ENCODE peak calls at places on chromosomes 13 and 19, in ten cellular contexts. One of them, this sample, is unnamed.

GRCh38 chr13:102878491-102878890 is 32.7 kb downstream of the ERCC5 start:
- DNase-seq in Peyer's patch: no peak
- DNase-seq in left ventricle myocardium inferior: no peak
- DNase-seq in transverse colon: no peak
- DNase-seq in PC-3: no peak
- DNase-seq in lower lobe of right lung: no peak
- DNase-seq in psoas muscle: no peak
- DNase-seq in effector memory CD4-positive, alpha-beta T cell: no peak
- DNase-seq in endothelial cell of umbilical vein: peak; percentile 15
- DNase-seq in neural progenitor cell: peak; percentile 56
- DNase-seq in this sample: no peak

GRCh38 chr13:57629821-57630235 is 1.7 kb upstream of the PCDH17 start:
- DNase-seq in left ventricle myocardium inferior: peak; percentile 91
- DNase-seq in PC-3: peak; percentile 23
- DNase-seq in endothelial cell of umbilical vein: peak; percentile 95
- DNase-seq in effector memory CD4-positive, alpha-beta T cell: peak; percentile 31
- DNase-seq in lower lobe of right lung: peak; percentile 73
- DNase-seq in Peyer's patch: peak; percentile 58
- DNase-seq in transverse colon: peak; percentile 27
- DNase-seq in psoas muscle: peak; percentile 82
- DNase-seq in neural progenitor cell: peak; percentile 98
- DNase-seq in this sample: peak; percentile 39

GRCh38 chr19:18436651-18437478 is 1.1 kb downstream of the ISYNA1 start:
- DNase-seq in endothelial cell of umbilical vein: peak; percentile 86
- DNase-seq in lower lobe of right lung: peak; percentile 82
- DNase-seq in Peyer's patch: peak; percentile 73
- DNase-seq in psoas muscle: peak; percentile 83
- DNase-seq in neural progenitor cell: peak; percentile 92
- DNase-seq in transverse colon: peak; percentile 86
- DNase-seq in effector memory CD4-positive, alpha-beta T cell: peak; percentile 70
- DNase-seq in left ventricle myocardium inferior: peak; percentile 82
- DNase-seq in PC-3: peak; percentile 38
- DNase-seq in this sample: peak; percentile 71

GRCh38 chr13:101757446-101758039 is 305.1 kb downstream of the ITGBL1 start:
- DNase-seq in left ventricle myocardium inferior: no peak
- DNase-seq in endothelial cell of umbilical vein: peak; percentile 68
- DNase-seq in PC-3: peak; percentile 70
- DNase-seq in psoas muscle: no peak
- DNase-seq in transverse colon: no peak
- DNase-seq in neural progenitor cell: peak; percentile 9
- DNase-seq in lower lobe of right lung: no peak
- DNase-seq in effector memory CD4-positive, alpha-beta T cell: no peak
- DNase-seq in Peyer's patch: no peak
- DNase-seq in this sample: peak; percentile 39

GRCh38 chr19:50280074-50280473 is 49.1 kb downstream of the KCNC3 start:
- DNase-seq in lower lobe of right lung: no peak
- DNase-seq in Peyer's patch: no peak
- DNase-seq in PC-3: no peak
- DNase-seq in transverse colon: no peak
- DNase-seq in neural progenitor cell: no peak
- DNase-seq in psoas muscle: no peak
- DNase-seq in endothelial cell of umbilical vein: no peak
- DNase-seq in effector memory CD4-positive, alpha-beta T cell: no peak
- DNase-seq in left ventricle myocardium inferior: no peak
- DNase-seq in this sample: no peak

GRCh38 chr19:1057185-1057857 is 9.6 kb upstream of the ARHGAP45 start:
- DNase-seq in neural progenitor cell: peak; percentile 75
- DNase-seq in left ventricle myocardium inferior: no peak
- DNase-seq in Peyer's patch: no peak
- DNase-seq in transverse colon: no peak
- DNase-seq in lower lobe of right lung: no peak
- DNase-seq in PC-3: peak; percentile 19
- DNase-seq in psoas muscle: no peak
- DNase-seq in effector memory CD4-positive, alpha-beta T cell: no peak
- DNase-seq in endothelial cell of umbilical vein: peak; percentile 29
- DNase-seq in this sample: no peak

GRCh38 chr13:114249062-114249461 is 14.4 kb downstream of the CDC16 start:
- DNase-seq in lower lobe of right lung: no peak
- DNase-seq in left ventricle myocardium inferior: no peak
- DNase-seq in PC-3: no peak
- DNase-seq in psoas muscle: no peak
- DNase-seq in Peyer's patch: no peak
- DNase-seq in transverse colon: no peak
- DNase-seq in neural progenitor cell: no peak
- DNase-seq in endothelial cell of umbilical vein: no peak
- DNase-seq in effector memory CD4-positive, alpha-beta T cell: no peak
- DNase-seq in this sample: no peak

GRCh38 chr19:45780448-45781281 is 1.6 kb downstream of the DMPK start:
- DNase-seq in Peyer's patch: peak; percentile 47
- DNase-seq in neural progenitor cell: no peak
- DNase-seq in psoas muscle: no peak
- DNase-seq in lower lobe of right lung: no peak
- DNase-seq in left ventricle myocardium inferior: no peak
- DNase-seq in PC-3: no peak
- DNase-seq in effector memory CD4-positive, alpha-beta T cell: no peak
- DNase-seq in endothelial cell of umbilical vein: no peak
- DNase-seq in transverse colon: no peak
- DNase-seq in this sample: no peak

GRCh38 chr13:87172166-87172825 is 498.9 kb upstream of the SLITRK5 start:
- DNase-seq in psoas muscle: no peak
- DNase-seq in lower lobe of right lung: no peak
- DNase-seq in transverse colon: no peak
- DNase-seq in neural progenitor cell: peak; percentile 24
- DNase-seq in left ventricle myocardium inferior: no peak
- DNase-seq in effector memory CD4-positive, alpha-beta T cell: no peak
- DNase-seq in PC-3: no peak
- DNase-seq in endothelial cell of umbilical vein: no peak
- DNase-seq in Peyer's patch: no peak
- DNase-seq in this sample: no peak

DNA sequence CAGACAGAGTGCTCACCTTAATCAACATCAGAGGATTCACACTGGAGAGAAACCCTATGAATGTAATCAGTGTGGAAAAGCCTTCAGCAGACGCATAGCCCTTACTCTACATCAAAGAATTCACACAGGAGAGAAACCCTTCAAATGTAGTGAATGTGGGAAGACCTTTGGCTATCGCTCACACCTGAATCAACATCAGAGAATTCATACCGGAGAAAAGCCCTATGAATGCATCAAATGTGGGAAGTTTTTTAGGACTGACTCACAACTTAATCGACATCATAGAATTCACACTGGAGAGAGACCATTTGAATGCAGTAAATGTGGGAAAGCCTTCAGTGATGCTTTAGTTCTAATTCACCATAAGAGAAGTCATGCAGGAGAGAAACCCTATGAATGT is 18.3 kb downstream of the ZNF527 start:
- DNase-seq in endothelial cell of umbilical vein: no peak
- DNase-seq in lower lobe of right lung: no peak
- DNase-seq in transverse colon: no peak
- DNase-seq in Peyer's patch: no peak
- DNase-seq in psoas muscle: no peak
- DNase-seq in left ventricle myocardium inferior: no peak
- DNase-seq in neural progenitor cell: no peak
- DNase-seq in PC-3: no peak
- DNase-seq in effector memory CD4-positive, alpha-beta T cell: no peak
- DNase-seq in this sample: no peak
- H3K36me3 ChIP-seq in endothelial cell of umbilical vein: no peaks in the 10 kb centered on the region
- H3K36me3 ChIP-seq in lower lobe of right lung: peaks cover 31% of the 10 kb centered on the region
- H3K36me3 ChIP-seq in transverse colon: peaks cover 53% of the 10 kb centered on the region
- H3K36me3 ChIP-seq in Peyer's patch: peaks cover 3% of the 10 kb centered on the region
- H3K36me3 ChIP-seq in psoas muscle: peaks cover 63% of the 10 kb centered on the region
- H3K36me3 ChIP-seq in left ventricle myocardium inferior: peaks cover 96% of the 10 kb centered on the region
- H3K36me3 ChIP-seq in neural progenitor cell: peaks cover 49% of the 10 kb centered on the region
- H3K36me3 ChIP-seq in PC-3: peaks cover 51% of the 10 kb centered on the region
- H3K36me3 ChIP-seq in effector memory CD4-positive, alpha-beta T cell: peaks cover 47% of the 10 kb centered on the region
- H3K36me3 ChIP-seq in this sample: peaks cover 4% of the 10 kb centered on the region

GRCh38 chr13:47672245-47672975 is 328.7 kb downstream of the SUCLA2 start:
- DNase-seq in left ventricle myocardium inferior: no peak
- DNase-seq in lower lobe of right lung: no peak
- DNase-seq in PC-3: no peak
- DNase-seq in neural progenitor cell: no peak
- DNase-seq in psoas muscle: no peak
- DNase-seq in transverse colon: no peak
- DNase-seq in effector memory CD4-positive, alpha-beta T cell: no peak
- DNase-seq in Peyer's patch: no peak
- DNase-seq in endothelial cell of umbilical vein: no peak
- DNase-seq in this sample: no peak
- H3K27ac ChIP-seq in left ventricle myocardium inferior: peak overlapping the region; percentile 45
- H3K27ac ChIP-seq in lower lobe of right lung: no peak overlapping the region
- H3K27ac ChIP-seq in PC-3: no peak overlapping the region
- H3K27ac ChIP-seq in neural progenitor cell: no peak overlapping the region
- H3K27ac ChIP-seq in psoas muscle: peak overlapping the region; percentile 56
- H3K27ac ChIP-seq in transverse colon: peak overlapping the region; percentile 36
- H3K27ac ChIP-seq in effector memory CD4-positive, alpha-beta T cell: no peak overlapping the region
- H3K27ac ChIP-seq in Peyer's patch: no peak overlapping the region
- H3K27ac ChIP-seq in endothelial cell of umbilical vein: no peak overlapping the region
- H3K27ac ChIP-seq in this sample: no peak overlapping the region

GRCh38 chr19:55553217-55554182 is 8.2 kb upstream of the SBK3 start:
- DNase-seq in left ventricle myocardium inferior: no peak
- DNase-seq in psoas muscle: no peak
- DNase-seq in PC-3: peak; percentile 31
- DNase-seq in lower lobe of right lung: no peak
- DNase-seq in Peyer's patch: no peak
- DNase-seq in transverse colon: no peak
- DNase-seq in neural progenitor cell: no peak
- DNase-seq in endothelial cell of umbilical vein: no peak
- DNase-seq in effector memory CD4-positive, alpha-beta T cell: no peak
- DNase-seq in this sample: no peak
- H3K36me3 ChIP-seq in left ventricle myocardium inferior: no peaks in the 10 kb centered on the region
- H3K36me3 ChIP-seq in psoas muscle: no peaks in the 10 kb centered on the region
- H3K36me3 ChIP-seq in PC-3: no peaks in the 10 kb centered on the region
- H3K36me3 ChIP-seq in lower lobe of right lung: no peaks in the 10 kb centered on the region
- H3K36me3 ChIP-seq in Peyer's patch: no peaks in the 10 kb centered on the region
- H3K36me3 ChIP-seq in transverse colon: no peaks in the 10 kb centered on the region
- H3K36me3 ChIP-seq in neural progenitor cell: no peaks in the 10 kb centered on the region
- H3K36me3 ChIP-seq in endothelial cell of umbilical vein: no peaks in the 10 kb centered on the region
- H3K36me3 ChIP-seq in effector memory CD4-positive, alpha-beta T cell: no peaks in the 10 kb centered on the region
- H3K36me3 ChIP-seq in this sample: no peaks in the 10 kb centered on the region

GRCh38 chr19:35856546-35857149 is at the start of gene KIRREL2:
- DNase-seq in PC-3: no peak
- DNase-seq in psoas muscle: no peak
- DNase-seq in transverse colon: no peak
- DNase-seq in left ventricle myocardium inferior: no peak
- DNase-seq in effector memory CD4-positive, alpha-beta T cell: no peak
- DNase-seq in lower lobe of right lung: no peak
- DNase-seq in Peyer's patch: no peak
- DNase-seq in neural progenitor cell: peak; percentile 82
- DNase-seq in endothelial cell of umbilical vein: no peak
- DNase-seq in this sample: no peak
- H3K27ac ChIP-seq in PC-3: no peak within 1 kb of the TSS
- H3K27ac ChIP-seq in psoas muscle: no peak within 1 kb of the TSS
- H3K27ac ChIP-seq in transverse colon: no peak within 1 kb of the TSS
- H3K27ac ChIP-seq in left ventricle myocardium inferior: no peak within 1 kb of the TSS
- H3K27ac ChIP-seq in effector memory CD4-positive, alpha-beta T cell: no peak within 1 kb of the TSS
- H3K27ac ChIP-seq in lower lobe of right lung: no peak within 1 kb of the TSS
- H3K27ac ChIP-seq in Peyer's patch: no peak within 1 kb of the TSS
- H3K27ac ChIP-seq in neural progenitor cell: no peak within 1 kb of the TSS
- H3K27ac ChIP-seq in endothelial cell of umbilical vein: no peak within 1 kb of the TSS
- H3K27ac ChIP-seq in this sample: no peak within 1 kb of the TSS

DNA sequence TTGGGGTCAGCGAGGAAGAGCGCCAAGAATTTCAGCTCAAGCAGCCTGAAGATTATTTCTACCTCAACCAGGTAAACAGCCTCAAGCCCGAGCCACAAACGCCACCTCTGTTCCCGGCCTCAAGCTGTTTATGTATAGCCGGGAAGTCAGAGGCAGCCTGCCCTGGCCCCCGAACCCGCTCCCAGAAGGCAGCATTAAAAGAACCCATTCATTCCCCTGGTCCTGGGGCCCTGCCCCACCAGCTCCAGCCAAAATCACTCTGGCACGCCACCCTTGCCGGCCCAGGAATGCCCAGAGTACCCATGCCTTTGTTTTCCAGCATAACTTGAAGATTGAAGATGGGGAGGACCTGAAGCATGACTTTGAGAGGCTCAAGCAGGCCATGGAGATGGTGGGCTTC is 61.2 kb upstream of the USE1 start:
- DNase-seq in left ventricle myocardium inferior: no peak
- DNase-seq in lower lobe of right lung: no peak
- DNase-seq in effector memory CD4-positive, alpha-beta T cell: no peak
- DNase-seq in psoas muscle: no peak
- DNase-seq in transverse colon: no peak
- DNase-seq in Peyer's patch: no peak
- DNase-seq in PC-3: no peak
- DNase-seq in neural progenitor cell: no peak
- DNase-seq in endothelial cell of umbilical vein: no peak
- DNase-seq in this sample: no peak
- H3K36me3 ChIP-seq in left ventricle myocardium inferior: peaks cover 75% of the 10 kb centered on the region
- H3K36me3 ChIP-seq in lower lobe of right lung: peaks cover 90% of the 10 kb centered on the region
- H3K36me3 ChIP-seq in effector memory CD4-positive, alpha-beta T cell: peaks cover 68% of the 10 kb centered on the region
- H3K36me3 ChIP-seq in psoas muscle: peaks cover 42% of the 10 kb centered on the region
- H3K36me3 ChIP-seq in transverse colon: peaks cover 55% of the 10 kb centered on the region
- H3K36me3 ChIP-seq in Peyer's patch: no peaks in the 10 kb centered on the region
- H3K36me3 ChIP-seq in PC-3: peaks cover 20% of the 10 kb centered on the region
- H3K36me3 ChIP-seq in neural progenitor cell: no peaks in the 10 kb centered on the region
- H3K36me3 ChIP-seq in endothelial cell of umbilical vein: peaks cover 11% of the 10 kb centered on the region
- H3K36me3 ChIP-seq in this sample: peaks cover 12% of the 10 kb centered on the region

GRCh38 chr19:4068058-4068966 is 1.6 kb upstream of the ZBTB7A start:
- DNase-seq in PC-3: no peak
- DNase-seq in endothelial cell of umbilical vein: no peak
- DNase-seq in transverse colon: peak; percentile 76
- DNase-seq in Peyer's patch: peak; percentile 72
- DNase-seq in effector memory CD4-positive, alpha-beta T cell: no peak
- DNase-seq in neural progenitor cell: no peak
- DNase-seq in left ventricle myocardium inferior: no peak
- DNase-seq in psoas muscle: peak; percentile 55
- DNase-seq in lower lobe of right lung: peak; percentile 54
- DNase-seq in this sample: peak; percentile 41
- H3K27ac ChIP-seq in PC-3: no peak overlapping the region
- H3K27ac ChIP-seq in endothelial cell of umbilical vein: no peak overlapping the region
- H3K27ac ChIP-seq in transverse colon: peak overlapping the region; percentile 100
- H3K27ac ChIP-seq in Peyer's patch: peak overlapping the region; percentile 100
- H3K27ac ChIP-seq in effector memory CD4-positive, alpha-beta T cell: peak overlapping the region; percentile 93
- H3K27ac ChIP-seq in neural progenitor cell: no peak overlapping the region
- H3K27ac ChIP-seq in left ventricle myocardium inferior: peak overlapping the region; percentile 99
- H3K27ac ChIP-seq in psoas muscle: peak overlapping the region; percentile 86
- H3K27ac ChIP-seq in lower lobe of right lung: peak overlapping the region; percentile 94
- H3K27ac ChIP-seq in this sample: peak overlapping the region; percentile 95

GRCh38 chr19:7973883-7974282 is 30.4 kb upstream of the TIMM44 start:
- DNase-seq in PC-3: no peak
- DNase-seq in Peyer's patch: no peak
- DNase-seq in transverse colon: no peak
- DNase-seq in effector memory CD4-positive, alpha-beta T cell: no peak
- DNase-seq in neural progenitor cell: no peak
- DNase-seq in lower lobe of right lung: peak; percentile 25
- DNase-seq in endothelial cell of umbilical vein: no peak
- DNase-seq in left ventricle myocardium inferior: peak; percentile 80
- DNase-seq in psoas muscle: peak; percentile 88
- DNase-seq in this sample: no peak
- H3K36me3 ChIP-seq in PC-3: peaks cover 40% of the 10 kb centered on the region
- H3K36me3 ChIP-seq in Peyer's patch: no peaks in the 10 kb centered on the region
- H3K36me3 ChIP-seq in transverse colon: peaks cover 12% of the 10 kb centered on the region
- H3K36me3 ChIP-seq in effector memory CD4-positive, alpha-beta T cell: peaks cover 59% of the 10 kb centered on the region
- H3K36me3 ChIP-seq in neural progenitor cell: no peaks in the 10 kb centered on the region
- H3K36me3 ChIP-seq in lower lobe of right lung: peaks cover 85% of the 10 kb centered on the region
- H3K36me3 ChIP-seq in endothelial cell of umbilical vein: peaks cover 8% of the 10 kb centered on the region
- H3K36me3 ChIP-seq in left ventricle myocardium inferior: peaks cover 59% of the 10 kb centered on the region
- H3K36me3 ChIP-seq in psoas muscle: peaks cover 54% of the 10 kb centered on the region
- H3K36me3 ChIP-seq in this sample: no peaks in the 10 kb centered on the region

DNA sequence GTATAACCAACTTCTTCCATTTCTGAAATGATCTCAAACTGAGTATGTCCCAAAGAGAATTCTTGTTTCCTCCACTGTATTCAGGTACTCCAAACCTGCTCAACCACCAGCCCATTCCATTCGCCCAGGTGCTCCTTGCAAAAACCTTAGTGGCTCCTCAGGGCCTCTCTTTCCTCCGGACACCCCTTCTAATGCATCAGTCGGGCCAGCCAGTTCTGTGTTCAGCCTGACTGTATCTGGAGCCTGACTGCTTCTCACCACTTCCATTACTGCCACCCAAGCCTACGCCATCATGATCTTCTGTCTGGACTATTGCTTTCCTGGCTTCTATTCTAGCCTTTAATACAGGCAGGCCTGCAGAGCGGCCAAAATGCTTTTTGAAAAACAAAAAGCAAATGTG is 1.5 kb downstream of the PHF11 start:
- DNase-seq in Peyer's patch: no peak
- DNase-seq in neural progenitor cell: no peak
- DNase-seq in effector memory CD4-positive, alpha-beta T cell: no peak
- DNase-seq in lower lobe of right lung: no peak
- DNase-seq in left ventricle myocardium inferior: no peak
- DNase-seq in PC-3: no peak
- DNase-seq in psoas muscle: no peak
- DNase-seq in transverse colon: no peak
- DNase-seq in endothelial cell of umbilical vein: no peak
- DNase-seq in this sample: no peak
- H3K27ac ChIP-seq in Peyer's patch: peak overlapping the region; percentile 63
- H3K27ac ChIP-seq in neural progenitor cell: no peak overlapping the region
- H3K27ac ChIP-seq in effector memory CD4-positive, alpha-beta T cell: peak overlapping the region; percentile 92
- H3K27ac ChIP-seq in lower lobe of right lung: peak overlapping the region; percentile 31
- H3K27ac ChIP-seq in left ventricle myocardium inferior: peak overlapping the region; percentile 98
- H3K27ac ChIP-seq in PC-3: no peak overlapping the region
- H3K27ac ChIP-seq in psoas muscle: peak overlapping the region; percentile 94
- H3K27ac ChIP-seq in transverse colon: peak overlapping the region; percentile 91
- H3K27ac ChIP-seq in endothelial cell of umbilical vein: no peak overlapping the region
- H3K27ac ChIP-seq in this sample: peak overlapping the region; percentile 90